ENCODE peak calls at places on chromosomes 3 and 15, in nine cellular contexts. H is stimulated activated CD4-positive, alpha-beta T cell treated with anti-CD3 and anti-CD28 coated beads, Interleukin-2, amount 100 ng/mL, for 48 hours; C is NCI-H1436; T is stimulated activated naive CD8-positive, alpha-beta T cell treated with anti-CD3 and anti-CD28 coated beads, Interleukin-15, Interleukin-2, amounts not matched to agents 100 U/mL and 50 U/mL, for 24 hours; O is cardiac fibroblast; Q is GM04503; W is AG10803; L is HuH-7; S is heart left ventricle. N is an unnamed sample.

GRCh38 chr15:34812369-34812768 is 17.0 kb upstream of the ACTC1 start:
- DNase-seq in Q (peak; percentile 55), S (no peak), W (peak; percentile 72), T (no peak), L (no peak), O (peak; percentile 70), H (no peak), C (no peak), N (no peak)

GRCh38 chr3:178703268-178703975 is 167.2 kb downstream of the KCNMB2 start:
- DNase-seq in H (no peak), Q (peak; percentile 4), W (peak; percentile 54), O (peak; percentile 63), S (no peak), C (no peak), T (no peak), L (no peak), N (peak; percentile 19)

GRCh38 chr15:25088261-25088790 is 133.5 kb downstream of the SNRPN start:
- DNase-seq in H (no peak), S (no peak), T (no peak), L (no peak), O (no peak), W (no peak), C (no peak), Q (no peak), N (no peak)

GRCh38 chr15:52093539-52094502 is 18.8 kb downstream of the BCL2L10 start:
- DNase-seq in L (no peak), S (no peak), T (no peak), C (no peak), W (peak; percentile 97), H (no peak), Q (peak; percentile 93), O (peak; percentile 96), N (peak; percentile 88)

GRCh38 chr3:169869484-169870304 is at the start of gene LRRC31:
- DNase-seq in O (no peak), C (peak; percentile 24), L (peak; percentile 31), T (no peak), Q (no peak), H (no peak), W (no peak), S (no peak), N (no peak)

GRCh38 chr3:46480481-46481195 is 15.9 kb upstream of the LTF start:
- DNase-seq in Q (no peak), C (no peak), W (no peak), H (no peak), S (no peak), T (no peak), O (no peak), L (no peak), N (no peak)

GRCh38 chr3:22318325-22318724 is 567.3 kb upstream of the ZNF385D start:
- DNase-seq in W (no peak), S (no peak), C (no peak), Q (no peak), L (no peak), H (no peak), T (no peak), O (no peak), N (no peak)

GRCh38 chr15:72838311-72838731 is 54.8 kb upstream of the ADPGK start:
- DNase-seq in L (no peak), S (no peak), W (peak; percentile 61), O (no peak), C (no peak), T (no peak), Q (no peak), H (no peak), N (peak; percentile 58)

GRCh38 chr3:129224984-129225393 is 24.4 kb upstream of the COPG1 start:
- DNase-seq in S (peak; percentile 87), T (peak; percentile 33), H (no peak), L (peak; percentile 92), W (peak; percentile 82), C (no peak), Q (peak; percentile 53), O (peak; percentile 76), N (peak; percentile 91)

GRCh38 chr15:71802770-71803169 is 7.6 kb upstream of the NR2E3 start:
- DNase-seq in H (peak; percentile 45), Q (no peak), T (peak; percentile 63), S (no peak), L (peak; percentile 86), O (no peak), C (no peak), W (no peak), N (no peak)

GRCh38 chr3:17420668-17421067 is 321.8 kb downstream of the TBC1D5 start:
- DNase-seq in Q (no peak), W (no peak), S (no peak), H (no peak), O (no peak), T (no peak), L (peak; percentile 56), C (no peak), N (no peak)

GRCh38 chr15:92624401-92624991 is 31.1 kb downstream of the FAM174B start:
- DNase-seq in W (peak; percentile 74), Q (peak; percentile 14), O (no peak), T (no peak), S (peak; percentile 58), L (no peak), H (no peak), C (no peak), N (peak; percentile 97)

GRCh38 chr3:31423522-31423921 is 109.2 kb upstream of the STT3B start:
- DNase-seq in H (no peak), T (no peak), W (peak; percentile 60), S (no peak), O (peak; percentile 41), C (no peak), Q (peak; percentile 15), L (no peak), N (peak; percentile 67)

GRCh38 chr3:177041730-177042551 is 155.3 kb downstream of the TBL1XR1 start:
- DNase-seq in W (no peak), T (no peak), C (no peak), H (no peak), O (no peak), S (no peak), L (no peak), Q (no peak), N (no peak)

GRCh38 chr3:4886448-4886847 is 92.8 kb upstream of the BHLHE40 start:
- DNase-seq in S (no peak), T (no peak), W (no peak), L (no peak), C (no peak), H (no peak), Q (no peak), O (no peak), N (no peak)

GRCh38 chr15:92921215-92922131 is 21.3 kb downstream of the CHD2 start:
- DNase-seq in Q (no peak), T (no peak), L (no peak), S (no peak), W (peak; percentile 49), O (peak; percentile 83), H (no peak), C (no peak), N (no peak)